ENCODE peak calls at places on chromosomes 6 and 20, in seven cellular contexts. Q is psoas muscle; K is lower lobe of right lung; P is hippocampal formation; O is activated CD8-positive, alpha-beta memory T cell treated with anti-CD3 and anti-CD28 coated beads for 4 hours; G is AG20443; I is activated naive CD4-positive, alpha-beta T cell treated with anti-CD3 and anti-CD28 coated beads for 36 hours. T is an unnamed sample.

GRCh38 chr20:50108571-50109235 is 4.2 kb downstream of the UBE2V1 start:
- DNase-seq in Q (no peak), K (no peak), P (no peak), O (no peak), G (no peak), I (no peak), T (no peak)

GRCh38 chr6:135568366-135568765 is 70.8 kb upstream of the AHI1 start:
- DNase-seq in Q (no peak), K (no peak), P (no peak), O (peak), G (peak), I (peak), T (peak)

GRCh38 chr20:17680836-17681740 is 954 bp downstream of the RRBP1 start:
- DNase-seq in Q (peak), K (peak), P (peak), O (peak), G (peak), I (peak), T (peak)

GRCh38 chr20:634526-634925 is 18.5 kb downstream of the SRXN1 start:
- DNase-seq in Q (no peak), K (no peak), P (peak), O (no peak), G (no peak), I (no peak), T (no peak)

GRCh38 chr20:33431797-33432381 is 11.7 kb downstream of the SNTA1 start:
- DNase-seq in Q (no peak), K (no peak), P (peak), O (no peak), G (peak), I (no peak), T (no peak)

GRCh38 chr20:46652699-46653098 is 1.4 kb upstream of the SLC13A3 start:
- DNase-seq in Q (no peak), K (no peak), P (no peak), O (no peak), G (no peak), I (no peak), T (peak)

GRCh38 chr6:167870321-167870720 is 43.6 kb downstream of the AFDN start:
- DNase-seq in Q (no peak), K (no peak), P (no peak), O (no peak), G (no peak), I (no peak), T (no peak)

GRCh38 chr20:44946266-44946852 is 13.8 kb downstream of the TOMM34 start:
- DNase-seq in Q (no peak), K (no peak), P (no peak), O (no peak), G (no peak), I (no peak), T (peak)

GRCh38 chr6:1015819-1016218 is 296.1 kb upstream of the FOXQ1 start:
- DNase-seq in Q (no peak), K (no peak), P (no peak), O (no peak), G (peak), I (no peak), T (no peak)

GRCh38 chr20:6178537-6178936 is 55.7 kb upstream of the FERMT1 start:
- DNase-seq in Q (no peak), K (no peak), P (peak), O (no peak), G (no peak), I (no peak), T (peak)

GRCh38 chr6:170034294-170034693 is 256.6 kb downstream of the DLL1 start:
- DNase-seq in Q (no peak), K (peak), P (peak), O (no peak), G (no peak), I (no peak), T (no peak)

T was measured in fibroblast of mammary gland.